ENCODE peak calls at places on chromosomes 2 and 18, in five cellular contexts. U is hippocampal formation, B is cardiac muscle cell, W is aorta, H is AG04450. N is an unnamed sample.

GRCh38 chr2:197311521-197312033 is 997 bp upstream of the ANKRD44 start:
- DNase-seq in H (no peak), W (no peak), U (no peak), B (no peak), N (peak)

GRCh38 chr18:45282101-45282812 is 333.0 kb upstream of the SLC14A2 start:
- DNase-seq in H (no peak), U (no peak), B (no peak), W (no peak), N (no peak)

GRCh38 chr2:105802587-105802986 is 57.9 kb downstream of the NCK2 start:
- DNase-seq in B (no peak), W (no peak), H (no peak), U (no peak), N (no peak)

GRCh38 chr2:227608469-227609338 is 5.9 kb downstream of the SCYGR3 start:
- DNase-seq in W (no peak), U (no peak), H (no peak), B (no peak), N (no peak)

GRCh38 chr2:195658541-195658890 is 1.5 kb downstream of the SLC39A10 start:
- DNase-seq in W (no peak), U (no peak), H (peak), B (peak), N (peak)

GRCh38 chr2:44136186-44136585 is 32.5 kb upstream of the PPM1B start:
- DNase-seq in W (no peak), U (no peak), H (peak), B (no peak), N (peak)

GRCh38 chr2:152925540-152926448 is 207.4 kb downstream of the ARL6IP6 start:
- DNase-seq in W (no peak), U (peak), H (no peak), B (peak), N (peak)

GRCh38 chr2:178223806-178224205 is 29.5 kb downstream of the OSBPL6 start:
- DNase-seq in B (no peak), W (no peak), H (no peak), U (no peak), N (no peak)

GRCh38 chr2:147482590-147483292 is 362.1 kb upstream of the ACVR2A start:
- DNase-seq in U (no peak), B (no peak), H (no peak), W (no peak), N (peak)

GRCh38 chr2:23601301-23601965 is 216.5 kb downstream of the KLHL29 start:
- DNase-seq in W (peak), U (no peak), H (no peak), B (no peak), N (peak)

GRCh38 chr2:240705204-240705781 is 13.6 kb downstream of the AQP12A start:
- DNase-seq in W (peak), B (no peak), H (no peak), U (no peak), N (no peak)

GRCh38 chr2:197327073-197327775 is 16.6 kb upstream of the ANKRD44 start:
- DNase-seq in W (no peak), H (no peak), B (no peak), U (no peak), N (no peak)